ENCODE peak calls at places on chromosomes 3 and 15, in ten cellular contexts. One of them, this sample, is unnamed. For H3K27me3, the result is how much of the 10 kb centered on the place peaks cover.

GRCh38 chr3:32340639-32341365 is 50.9 kb upstream of the CMTM7 start:
- DNase-seq in sigmoid colon: no peak
- DNase-seq in IMR-90: no peak
- DNase-seq in HepG2: peak
- DNase-seq in ovary: no peak
- DNase-seq in tibial nerve: no peak
- DNase-seq in breast epithelium: no peak
- DNase-seq in esophagus squamous epithelium: no peak
- DNase-seq in thyroid gland: peak
- DNase-seq in transverse colon: peak
- DNase-seq in this sample: no peak

GRCh38 chr3:35296533-35296932 is 342.8 kb upstream of the ARPP21 start:
- DNase-seq in sigmoid colon: no peak
- DNase-seq in IMR-90: no peak
- DNase-seq in HepG2: no peak
- DNase-seq in ovary: no peak
- DNase-seq in tibial nerve: no peak
- DNase-seq in breast epithelium: no peak
- DNase-seq in esophagus squamous epithelium: no peak
- DNase-seq in thyroid gland: no peak
- DNase-seq in transverse colon: no peak
- DNase-seq in this sample: no peak

GRCh38 chr15:58433597-58434333 is 2.0 kb downstream of the LIPC start:
- DNase-seq in sigmoid colon: no peak
- DNase-seq in IMR-90: no peak
- DNase-seq in HepG2: no peak
- DNase-seq in ovary: no peak
- DNase-seq in tibial nerve: no peak
- DNase-seq in breast epithelium: no peak
- DNase-seq in esophagus squamous epithelium: no peak
- DNase-seq in thyroid gland: no peak
- DNase-seq in transverse colon: no peak
- DNase-seq in this sample: no peak

GRCh38 chr3:140250010-140250825 is 315.2 kb downstream of the CLSTN2 start:
- DNase-seq in sigmoid colon: no peak
- DNase-seq in IMR-90: no peak
- DNase-seq in HepG2: no peak
- DNase-seq in ovary: no peak
- DNase-seq in tibial nerve: no peak
- DNase-seq in breast epithelium: no peak
- DNase-seq in esophagus squamous epithelium: no peak
- DNase-seq in thyroid gland: no peak
- DNase-seq in transverse colon: no peak
- DNase-seq in this sample: no peak

GRCh38 chr3:20043398-20043797 is 3.2 kb downstream of the KAT2B start:
- DNase-seq in sigmoid colon: peak
- DNase-seq in IMR-90: no peak
- DNase-seq in HepG2: no peak
- DNase-seq in ovary: peak
- DNase-seq in tibial nerve: peak
- DNase-seq in breast epithelium: peak
- DNase-seq in esophagus squamous epithelium: peak
- DNase-seq in thyroid gland: peak
- DNase-seq in transverse colon: peak
- DNase-seq in this sample: peak

GRCh38 chr3:133662256-133662773 is 574 bp upstream of the TOPBP1 start:
- DNase-seq in sigmoid colon: no peak
- DNase-seq in IMR-90: peak
- DNase-seq in HepG2: peak
- DNase-seq in ovary: no peak
- DNase-seq in tibial nerve: no peak
- DNase-seq in breast epithelium: no peak
- DNase-seq in esophagus squamous epithelium: no peak
- DNase-seq in thyroid gland: no peak
- DNase-seq in transverse colon: no peak
- DNase-seq in this sample: peak

GRCh38 chr3:122484985-122485384 is 29.8 kb downstream of the KPNA1 start:
- DNase-seq in sigmoid colon: no peak
- DNase-seq in IMR-90: peak
- DNase-seq in HepG2: no peak
- DNase-seq in ovary: no peak
- DNase-seq in tibial nerve: no peak
- DNase-seq in breast epithelium: no peak
- DNase-seq in esophagus squamous epithelium: no peak
- DNase-seq in thyroid gland: no peak
- DNase-seq in transverse colon: no peak
- DNase-seq in this sample: no peak

GRCh38 chr3:69094467-69095205 is 9.9 kb downstream of the ARL6IP5 start:
- DNase-seq in sigmoid colon: no peak
- DNase-seq in IMR-90: peak
- DNase-seq in HepG2: no peak
- DNase-seq in ovary: no peak
- DNase-seq in tibial nerve: no peak
- DNase-seq in breast epithelium: no peak
- DNase-seq in esophagus squamous epithelium: no peak
- DNase-seq in thyroid gland: no peak
- DNase-seq in transverse colon: no peak
- DNase-seq in this sample: no peak

GRCh38 chr3:12194209-12194608 is 35.5 kb upstream of the TIMP4 start:
- DNase-seq in sigmoid colon: no peak
- DNase-seq in IMR-90: peak
- DNase-seq in HepG2: no peak
- DNase-seq in ovary: no peak
- DNase-seq in tibial nerve: no peak
- DNase-seq in breast epithelium: no peak
- DNase-seq in esophagus squamous epithelium: no peak
- DNase-seq in thyroid gland: no peak
- DNase-seq in transverse colon: no peak
- DNase-seq in this sample: peak

GRCh38 chr15:31309893-31310606 is 16.6 kb upstream of the KLF13 start:
- DNase-seq in sigmoid colon: no peak
- DNase-seq in IMR-90: no peak
- DNase-seq in HepG2: no peak
- DNase-seq in ovary: no peak
- DNase-seq in tibial nerve: peak
- DNase-seq in breast epithelium: peak
- DNase-seq in esophagus squamous epithelium: no peak
- DNase-seq in thyroid gland: no peak
- DNase-seq in transverse colon: no peak
- DNase-seq in this sample: no peak

GRCh38 chr3:149765762-149766334 is 13.6 kb upstream of the COMMD2 start:
- DNase-seq in sigmoid colon: no peak
- DNase-seq in IMR-90: peak
- DNase-seq in HepG2: peak
- DNase-seq in ovary: no peak
- DNase-seq in tibial nerve: no peak
- DNase-seq in breast epithelium: no peak
- DNase-seq in esophagus squamous epithelium: no peak
- DNase-seq in thyroid gland: no peak
- DNase-seq in transverse colon: no peak
- DNase-seq in this sample: no peak

GRCh38 chr3:112013058-112013783 is 14.5 kb downstream of the TAGLN3 start:
- DNase-seq in sigmoid colon: peak
- DNase-seq in IMR-90: peak
- DNase-seq in HepG2: peak
- DNase-seq in ovary: peak
- DNase-seq in tibial nerve: peak
- DNase-seq in breast epithelium: peak
- DNase-seq in esophagus squamous epithelium: no peak
- DNase-seq in thyroid gland: peak
- DNase-seq in transverse colon: peak
- DNase-seq in this sample: peak

GRCh38 chr3:86708908-86709307 is 282.0 kb downstream of the VGLL3 start:
- DNase-seq in sigmoid colon: no peak
- DNase-seq in IMR-90: no peak
- DNase-seq in HepG2: no peak
- DNase-seq in ovary: no peak
- DNase-seq in tibial nerve: no peak
- DNase-seq in breast epithelium: no peak
- DNase-seq in esophagus squamous epithelium: no peak
- DNase-seq in thyroid gland: no peak
- DNase-seq in transverse colon: no peak
- DNase-seq in this sample: no peak

GRCh38 chr3:168951884-168952283 is 711.6 kb downstream of the MECOM start:
- DNase-seq in sigmoid colon: no peak
- DNase-seq in IMR-90: no peak
- DNase-seq in HepG2: no peak
- DNase-seq in ovary: no peak
- DNase-seq in tibial nerve: no peak
- DNase-seq in breast epithelium: no peak
- DNase-seq in esophagus squamous epithelium: no peak
- DNase-seq in thyroid gland: no peak
- DNase-seq in transverse colon: no peak
- DNase-seq in this sample: no peak
- H3K4me3 ChIP-seq in sigmoid colon: no peak
- H3K4me3 ChIP-seq in IMR-90: no peak
- H3K4me3 ChIP-seq in HepG2: no peak
- H3K4me3 ChIP-seq in ovary: no peak
- H3K4me3 ChIP-seq in tibial nerve: no peak
- H3K4me3 ChIP-seq in breast epithelium: no peak
- H3K4me3 ChIP-seq in esophagus squamous epithelium: no peak
- H3K4me3 ChIP-seq in thyroid gland: no peak
- H3K4me3 ChIP-seq in transverse colon: no peak
- H3K4me3 ChIP-seq in this sample: no peak

GRCh38 chr3:124034809-124035152 is 42.9 kb upstream of the ROPN1 start:
- DNase-seq in sigmoid colon: no peak
- DNase-seq in IMR-90: no peak
- DNase-seq in HepG2: no peak
- DNase-seq in ovary: no peak
- DNase-seq in tibial nerve: no peak
- DNase-seq in breast epithelium: no peak
- DNase-seq in esophagus squamous epithelium: no peak
- DNase-seq in thyroid gland: no peak
- DNase-seq in transverse colon: no peak
- DNase-seq in this sample: no peak

GRCh38 chr3:124032351-124032880 is 40.5 kb upstream of the ROPN1 start:
- DNase-seq in sigmoid colon: peak
- DNase-seq in IMR-90: no peak
- DNase-seq in HepG2: no peak
- DNase-seq in ovary: peak
- DNase-seq in tibial nerve: no peak
- DNase-seq in breast epithelium: peak
- DNase-seq in esophagus squamous epithelium: no peak
- DNase-seq in thyroid gland: peak
- DNase-seq in transverse colon: peak
- DNase-seq in this sample: peak

GRCh38 chr3:124032881-124033359 is 41.0 kb upstream of the ROPN1 start:
- DNase-seq in sigmoid colon: peak
- DNase-seq in IMR-90: peak
- DNase-seq in HepG2: peak
- DNase-seq in ovary: peak
- DNase-seq in tibial nerve: peak
- DNase-seq in breast epithelium: peak
- DNase-seq in esophagus squamous epithelium: no peak
- DNase-seq in thyroid gland: peak
- DNase-seq in transverse colon: peak
- DNase-seq in this sample: peak

GRCh38 chr3:124034016-124034808 is 42.3 kb upstream of the ROPN1 start:
- DNase-seq in sigmoid colon: no peak
- DNase-seq in IMR-90: no peak
- DNase-seq in HepG2: no peak
- DNase-seq in ovary: peak
- DNase-seq in tibial nerve: no peak
- DNase-seq in breast epithelium: no peak
- DNase-seq in esophagus squamous epithelium: no peak
- DNase-seq in thyroid gland: no peak
- DNase-seq in transverse colon: peak
- DNase-seq in this sample: peak

GRCh38 chr3:124033360-124034015 is 41.6 kb upstream of the ROPN1 start:
- DNase-seq in sigmoid colon: peak
- DNase-seq in IMR-90: no peak
- DNase-seq in HepG2: no peak
- DNase-seq in ovary: no peak
- DNase-seq in tibial nerve: no peak
- DNase-seq in breast epithelium: no peak
- DNase-seq in esophagus squamous epithelium: no peak
- DNase-seq in thyroid gland: no peak
- DNase-seq in transverse colon: peak
- DNase-seq in this sample: peak
- H3K27me3 ChIP-seq in sigmoid colon: under half
- H3K27me3 ChIP-seq in IMR-90: under half
- H3K27me3 ChIP-seq in HepG2: under half
- H3K27me3 ChIP-seq in ovary: under half
- H3K27me3 ChIP-seq in tibial nerve: under half
- H3K27me3 ChIP-seq in breast epithelium: under half
- H3K27me3 ChIP-seq in esophagus squamous epithelium: under half
- H3K27me3 ChIP-seq in thyroid gland: under half
- H3K27me3 ChIP-seq in transverse colon: under half
- H3K27me3 ChIP-seq in this sample: under half

DNA sequence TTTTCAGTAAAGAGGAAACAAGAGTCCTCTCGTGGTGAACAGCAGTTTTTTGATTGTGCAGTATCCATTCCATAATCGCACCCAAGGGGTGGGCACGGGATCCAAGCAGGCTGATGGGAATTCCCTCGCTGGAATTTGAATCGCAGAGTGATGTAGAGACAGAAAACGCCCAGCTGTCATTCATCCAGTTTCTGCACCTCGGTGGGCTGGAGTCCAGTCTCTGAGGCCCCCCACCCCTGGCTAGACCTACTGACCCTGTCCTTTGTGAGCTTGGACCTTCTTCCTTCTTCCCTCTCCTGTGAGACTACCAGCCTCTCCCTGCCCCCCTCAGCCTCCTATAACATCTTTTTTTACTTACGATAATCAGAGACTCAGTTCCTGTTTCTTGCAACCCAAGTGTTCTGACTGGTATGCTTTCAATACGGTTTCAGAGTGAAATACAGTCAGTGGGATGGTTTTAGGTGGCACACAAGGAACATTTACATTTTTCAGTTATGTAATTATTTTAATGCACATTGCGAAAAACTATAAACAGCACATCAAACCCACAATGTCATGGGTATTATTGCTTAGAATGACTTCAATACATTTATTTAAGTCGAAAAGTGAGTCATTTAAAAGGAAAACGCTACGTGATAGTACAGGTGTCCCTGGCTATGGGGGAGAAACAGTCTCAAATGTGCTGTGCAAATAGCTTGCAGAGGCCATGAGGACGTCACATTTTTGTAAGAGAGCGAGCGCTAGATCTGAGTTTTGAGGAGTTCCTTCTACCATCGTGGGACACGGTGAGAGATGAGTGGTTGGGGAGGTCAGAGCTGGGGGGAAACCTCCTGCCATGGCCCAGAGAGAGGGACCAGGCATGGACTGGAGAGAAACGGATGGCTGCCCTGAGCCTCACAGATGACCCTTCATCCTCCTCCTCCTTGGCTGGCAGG is 37.5 kb upstream of the CHST2 start:
- DNase-seq in sigmoid colon: no peak
- DNase-seq in IMR-90: no peak
- DNase-seq in HepG2: no peak
- DNase-seq in ovary: no peak
- DNase-seq in tibial nerve: no peak
- DNase-seq in breast epithelium: no peak
- DNase-seq in esophagus squamous epithelium: peak
- DNase-seq in thyroid gland: no peak
- DNase-seq in transverse colon: peak
- DNase-seq in this sample: no peak
- TF ChIP-seq POLR2A in sigmoid colon: no peak
- TF ChIP-seq POLR2A in IMR-90: no peak
- TF ChIP-seq POLR2A in HepG2: no peak
- TF ChIP-seq POLR2A in ovary: no peak
- TF ChIP-seq POLR2A in tibial nerve: no peak
- TF ChIP-seq POLR2A in breast epithelium: no peak
- TF ChIP-seq POLR2A in esophagus squamous epithelium: no peak
- TF ChIP-seq POLR2A in thyroid gland: no peak
- TF ChIP-seq POLR2A in transverse colon: no peak
- TF ChIP-seq POLR2A in this sample: no peak

GRCh38 chr3:197456271-197457091 is 99.3 kb downstream of the BDH1 start:
- DNase-seq in sigmoid colon: peak
- DNase-seq in IMR-90: peak
- DNase-seq in HepG2: peak
- DNase-seq in ovary: peak
- DNase-seq in tibial nerve: peak
- DNase-seq in breast epithelium: peak
- DNase-seq in esophagus squamous epithelium: no peak
- DNase-seq in thyroid gland: peak
- DNase-seq in transverse colon: peak
- DNase-seq in this sample: peak
- H3K4me3 ChIP-seq in sigmoid colon: peak
- H3K4me3 ChIP-seq in IMR-90: peak
- H3K4me3 ChIP-seq in HepG2: peak
- H3K4me3 ChIP-seq in ovary: peak
- H3K4me3 ChIP-seq in tibial nerve: peak
- H3K4me3 ChIP-seq in breast epithelium: peak
- H3K4me3 ChIP-seq in esophagus squamous epithelium: peak
- H3K4me3 ChIP-seq in thyroid gland: peak
- H3K4me3 ChIP-seq in transverse colon: peak
- H3K4me3 ChIP-seq in this sample: peak